ENCODE peak calls at places on chromosomes 16 and 17, in six cellular contexts. One of them, this sample, is unnamed.
A peak's percentile ranks its signal among the peaks of the same experiment; 100 is the strongest.

GRCh38 chr17:32483451-32484019 is 3.3 kb upstream of the CDK5R1 start:
- DNase-seq in ovary: peak; percentile 92
- DNase-seq in mesendoderm: peak; percentile 97
- DNase-seq in body of pancreas: peak; percentile 50
- DNase-seq in fibroblast of lung: peak; percentile 77
- DNase-seq in mesenchymal stem cell: peak; percentile 74
- DNase-seq in this sample: peak; percentile 76

GRCh38 chr16:82368041-82368440 is 198.0 kb upstream of the MPHOSPH6 start:
- DNase-seq in ovary: no peak
- DNase-seq in mesendoderm: peak; percentile 70
- DNase-seq in body of pancreas: peak; percentile 20
- DNase-seq in fibroblast of lung: peak; percentile 9
- DNase-seq in mesenchymal stem cell: peak; percentile 18
- DNase-seq in this sample: peak; percentile 44

GRCh38 chr16:12358898-12359297 is 382.4 kb downstream of the SNX29 start:
- DNase-seq in ovary: no peak
- DNase-seq in mesendoderm: no peak
- DNase-seq in body of pancreas: no peak
- DNase-seq in fibroblast of lung: no peak
- DNase-seq in mesenchymal stem cell: no peak
- DNase-seq in this sample: no peak

GRCh38 chr16:13109171-13109570 is 207.8 kb downstream of the SHISA9 start:
- DNase-seq in ovary: no peak
- DNase-seq in mesendoderm: no peak
- DNase-seq in body of pancreas: no peak
- DNase-seq in fibroblast of lung: no peak
- DNase-seq in mesenchymal stem cell: no peak
- DNase-seq in this sample: no peak

GRCh38 chr17:19857640-19858039 is 10.1 kb downstream of the ULK2 start:
- DNase-seq in ovary: no peak
- DNase-seq in mesendoderm: no peak
- DNase-seq in body of pancreas: no peak
- DNase-seq in fibroblast of lung: no peak
- DNase-seq in mesenchymal stem cell: no peak
- DNase-seq in this sample: no peak

GRCh38 chr17:60747069-60747808 is 69.6 kb downstream of the BCAS3 start:
- DNase-seq in ovary: no peak
- DNase-seq in mesendoderm: no peak
- DNase-seq in body of pancreas: no peak
- DNase-seq in fibroblast of lung: no peak
- DNase-seq in mesenchymal stem cell: no peak
- DNase-seq in this sample: no peak

GRCh38 chr16:55832425-55832787 is 490 bp downstream of the CES1 start:
- DNase-seq in ovary: no peak
- DNase-seq in mesendoderm: no peak
- DNase-seq in body of pancreas: no peak
- DNase-seq in fibroblast of lung: no peak
- DNase-seq in mesenchymal stem cell: no peak
- DNase-seq in this sample: no peak

GRCh38 chr17:57875109-57876022 is 25.5 kb upstream of the MRPS23 start:
- DNase-seq in ovary: peak; percentile 77
- DNase-seq in mesendoderm: peak; percentile 98
- DNase-seq in body of pancreas: peak; percentile 65
- DNase-seq in fibroblast of lung: peak; percentile 98
- DNase-seq in mesenchymal stem cell: peak; percentile 99
- DNase-seq in this sample: peak; percentile 99

GRCh38 chr16:86922311-86922710 is 344.0 kb downstream of the FOXL1 start:
- DNase-seq in ovary: no peak
- DNase-seq in mesendoderm: no peak
- DNase-seq in body of pancreas: no peak
- DNase-seq in fibroblast of lung: no peak
- DNase-seq in mesenchymal stem cell: no peak
- DNase-seq in this sample: no peak

GRCh38 chr16:87464691-87465300 is 28.0 kb downstream of the ZCCHC14 start:
- DNase-seq in ovary: peak; percentile 80
- DNase-seq in mesendoderm: no peak
- DNase-seq in body of pancreas: peak; percentile 56
- DNase-seq in fibroblast of lung: peak; percentile 98
- DNase-seq in mesenchymal stem cell: peak; percentile 100
- DNase-seq in this sample: peak; percentile 94

GRCh38 chr17:81534157-81535006 is 6.2 kb downstream of the FSCN2 start:
- DNase-seq in ovary: no peak
- DNase-seq in mesendoderm: no peak
- DNase-seq in body of pancreas: no peak
- DNase-seq in fibroblast of lung: no peak
- DNase-seq in mesenchymal stem cell: no peak
- DNase-seq in this sample: no peak

GRCh38 chr16:56914896-56915295 is 17.0 kb upstream of the HERPUD1 start:
- DNase-seq in ovary: no peak
- DNase-seq in mesendoderm: no peak
- DNase-seq in body of pancreas: no peak
- DNase-seq in fibroblast of lung: no peak
- DNase-seq in mesenchymal stem cell: no peak
- DNase-seq in this sample: no peak

GRCh38 chr17:50708050-50709000 is 611 bp upstream of the ANKRD40 start:
- DNase-seq in ovary: no peak
- DNase-seq in mesendoderm: no peak
- DNase-seq in body of pancreas: no peak
- DNase-seq in fibroblast of lung: peak; percentile 47
- DNase-seq in mesenchymal stem cell: peak; percentile 43
- DNase-seq in this sample: no peak

GRCh38 chr16:65106792-65107191 is 15.1 kb downstream of the CDH11 start:
- DNase-seq in ovary: no peak
- DNase-seq in mesendoderm: no peak
- DNase-seq in body of pancreas: no peak
- DNase-seq in fibroblast of lung: peak; percentile 21
- DNase-seq in mesenchymal stem cell: no peak
- DNase-seq in this sample: no peak

GRCh38 chr17:205817-206216 is 24.4 kb upstream of the DOC2B start:
- DNase-seq in ovary: peak; percentile 12
- DNase-seq in mesendoderm: no peak
- DNase-seq in body of pancreas: no peak
- DNase-seq in fibroblast of lung: no peak
- DNase-seq in mesenchymal stem cell: no peak
- DNase-seq in this sample: no peak

GRCh38 chr17:29619251-29619650 is 3.5 kb downstream of the CORO6 start:
- DNase-seq in ovary: no peak
- DNase-seq in mesendoderm: peak; percentile 73
- DNase-seq in body of pancreas: no peak
- DNase-seq in fibroblast of lung: peak; percentile 59
- DNase-seq in mesenchymal stem cell: peak; percentile 55
- DNase-seq in this sample: peak; percentile 92

GRCh38 chr16:66598111-66598510 is 6.4 kb upstream of the CMTM3 start:
- DNase-seq in ovary: no peak
- DNase-seq in mesendoderm: no peak
- DNase-seq in body of pancreas: no peak
- DNase-seq in fibroblast of lung: no peak
- DNase-seq in mesenchymal stem cell: no peak
- DNase-seq in this sample: no peak

GRCh38 chr16:69397821-69398521 is 12.2 kb upstream of the TERF2 start:
- DNase-seq in ovary: peak; percentile 72
- DNase-seq in mesendoderm: peak; percentile 92
- DNase-seq in body of pancreas: peak; percentile 56
- DNase-seq in fibroblast of lung: peak; percentile 82
- DNase-seq in mesenchymal stem cell: peak; percentile 92
- DNase-seq in this sample: peak; percentile 73

GRCh38 chr17:83126275-83126930 is 47.0 kb downstream of the METRNL start:
- DNase-seq in ovary: no peak
- DNase-seq in mesendoderm: no peak
- DNase-seq in body of pancreas: no peak
- DNase-seq in fibroblast of lung: no peak
- DNase-seq in mesenchymal stem cell: no peak
- DNase-seq in this sample: no peak

GRCh38 chr16:84004442-84004841 is 36.4 kb downstream of the NECAB2 start:
- DNase-seq in ovary: no peak
- DNase-seq in mesendoderm: no peak
- DNase-seq in body of pancreas: no peak
- DNase-seq in fibroblast of lung: no peak
- DNase-seq in mesenchymal stem cell: no peak
- DNase-seq in this sample: no peak

DNA sequence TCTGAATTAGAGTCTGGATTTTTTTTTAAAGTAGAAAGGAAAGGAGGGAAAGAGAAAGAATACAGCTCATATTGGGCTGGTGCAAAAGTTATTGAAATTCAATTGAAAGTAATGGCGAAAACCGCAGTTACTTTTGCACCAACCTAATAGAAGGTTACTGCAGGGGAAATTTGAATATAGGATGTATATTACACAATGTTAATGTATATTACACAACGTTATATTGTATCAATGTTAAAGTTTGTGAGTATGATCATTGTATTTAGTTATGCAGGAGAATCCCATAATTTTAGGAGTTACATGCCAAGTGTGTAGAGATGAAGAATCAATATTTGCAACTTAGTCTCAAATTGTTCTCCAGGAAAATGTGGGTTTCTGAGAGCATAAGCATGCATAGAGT is 2.5 kb upstream of the CSNK2A2 start:
- DNase-seq in ovary: no peak
- DNase-seq in mesendoderm: no peak
- DNase-seq in body of pancreas: no peak
- DNase-seq in fibroblast of lung: no peak
- DNase-seq in mesenchymal stem cell: no peak
- DNase-seq in this sample: no peak
- H3K27ac ChIP-seq in ovary: no peak overlapping the region
- H3K27ac ChIP-seq in mesendoderm: no peak overlapping the region
- H3K27ac ChIP-seq in body of pancreas: no peak overlapping the region
- H3K27ac ChIP-seq in fibroblast of lung: no peak overlapping the region
- H3K27ac ChIP-seq in mesenchymal stem cell: no peak overlapping the region
- H3K27ac ChIP-seq in this sample: no peak overlapping the region

DNA sequence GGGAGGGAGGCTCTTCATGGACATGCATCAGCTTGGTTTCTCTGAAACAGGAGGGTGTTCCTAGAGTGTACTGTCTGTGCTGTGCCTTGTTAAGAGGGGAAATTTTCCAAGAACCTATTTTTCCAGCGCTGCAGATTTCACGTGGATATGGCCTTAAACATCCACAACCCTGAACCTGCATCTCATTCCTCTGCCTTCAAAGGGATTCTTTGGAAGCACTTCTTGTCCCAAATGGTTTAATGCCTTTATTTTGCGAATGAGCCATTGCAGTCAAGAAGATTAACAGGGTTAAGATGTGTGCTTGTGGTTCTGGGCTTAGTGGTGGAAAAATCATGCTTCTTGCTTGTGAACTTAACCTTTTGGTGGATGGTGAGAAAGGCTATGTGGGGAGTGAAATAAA is 161.2 kb downstream of the XYLT1 start:
- DNase-seq in ovary: no peak
- DNase-seq in mesendoderm: no peak
- DNase-seq in body of pancreas: no peak
- DNase-seq in fibroblast of lung: no peak
- DNase-seq in mesenchymal stem cell: no peak
- DNase-seq in this sample: no peak
- H3K36me3 ChIP-seq in ovary: no peaks in the 10 kb centered on the region
- H3K36me3 ChIP-seq in mesendoderm: no peaks in the 10 kb centered on the region
- H3K36me3 ChIP-seq in body of pancreas: no peaks in the 10 kb centered on the region
- H3K36me3 ChIP-seq in fibroblast of lung: no peaks in the 10 kb centered on the region
- H3K36me3 ChIP-seq in mesenchymal stem cell: peaks cover 3% of the 10 kb centered on the region
- H3K36me3 ChIP-seq in this sample: no peaks in the 10 kb centered on the region

DNA sequence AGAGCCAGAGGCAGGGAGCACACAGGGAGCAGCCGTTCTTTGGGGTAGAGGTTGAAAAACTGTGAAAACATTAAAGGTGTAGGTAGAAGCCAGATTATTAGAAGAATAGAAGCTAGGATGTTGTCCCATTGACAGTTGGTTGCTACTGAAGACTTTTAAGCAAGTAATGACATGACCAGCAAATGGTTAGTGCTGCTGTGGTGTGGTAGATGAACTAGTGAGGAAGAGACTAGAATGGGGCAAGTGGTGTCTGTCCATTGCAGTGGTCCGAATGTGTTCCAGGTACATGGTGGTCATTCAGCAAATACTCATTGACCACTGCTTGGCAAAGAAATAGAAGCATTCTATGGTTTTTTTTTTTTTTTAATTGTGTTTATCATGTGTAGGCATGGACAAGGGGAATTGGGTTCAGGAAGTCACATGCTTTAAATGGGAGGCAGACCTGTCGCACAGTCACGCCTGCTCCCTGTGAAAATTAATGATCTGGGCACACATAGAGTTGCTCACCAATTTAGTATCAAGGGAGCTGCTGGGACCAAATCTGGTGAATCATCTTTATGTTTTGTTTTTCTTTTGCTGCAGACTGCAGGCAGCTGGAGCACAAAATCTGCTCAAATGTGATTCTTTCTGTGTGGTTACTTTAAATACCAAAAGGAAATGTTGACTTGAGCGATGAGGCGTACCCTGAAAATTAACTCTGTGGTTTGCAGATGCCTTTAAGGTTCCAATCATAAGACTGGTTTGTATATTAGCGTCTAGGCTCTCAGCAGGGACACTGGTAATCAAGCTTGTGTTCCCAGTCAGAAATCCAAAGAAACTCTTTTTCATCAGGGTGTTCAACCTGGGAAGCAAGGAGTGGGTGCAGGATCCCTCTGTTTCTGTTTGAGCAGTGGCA is 30.7 kb downstream of the YPEL2 start:
- DNase-seq in ovary: no peak
- DNase-seq in mesendoderm: no peak
- DNase-seq in body of pancreas: no peak
- DNase-seq in fibroblast of lung: peak; percentile 90
- DNase-seq in mesenchymal stem cell: peak; percentile 91
- DNase-seq in this sample: no peak
- H3K27ac ChIP-seq in ovary: no peak overlapping the region
- H3K27ac ChIP-seq in mesendoderm: no peak overlapping the region
- H3K27ac ChIP-seq in body of pancreas: peak overlapping the region; percentile 48
- H3K27ac ChIP-seq in fibroblast of lung: no peak overlapping the region
- H3K27ac ChIP-seq in mesenchymal stem cell: peak overlapping the region; percentile 82
- H3K27ac ChIP-seq in this sample: peak overlapping the region; percentile 42

GRCh38 chr16:29988346-29989075 is 6.9 kb downstream of the HIRIP3 start:
- DNase-seq in ovary: no peak
- DNase-seq in mesendoderm: no peak
- DNase-seq in body of pancreas: no peak
- DNase-seq in fibroblast of lung: no peak
- DNase-seq in mesenchymal stem cell: no peak
- DNase-seq in this sample: no peak

GRCh38 chr16:29991571-29991904 is 3.9 kb downstream of the HIRIP3 start:
- DNase-seq in ovary: no peak
- DNase-seq in mesendoderm: no peak
- DNase-seq in body of pancreas: no peak
- DNase-seq in fibroblast of lung: no peak
- DNase-seq in mesenchymal stem cell: no peak
- DNase-seq in this sample: no peak

GRCh38 chr16:29990883-29991570 is 4.4 kb downstream of the HIRIP3 start:
- DNase-seq in ovary: no peak
- DNase-seq in mesendoderm: no peak
- DNase-seq in body of pancreas: no peak
- DNase-seq in fibroblast of lung: no peak
- DNase-seq in mesenchymal stem cell: no peak
- DNase-seq in this sample: no peak

GRCh38 chr16:29989111-29989858 is 6.1 kb downstream of the HIRIP3 start:
- DNase-seq in ovary: no peak
- DNase-seq in mesendoderm: no peak
- DNase-seq in body of pancreas: no peak
- DNase-seq in fibroblast of lung: no peak
- DNase-seq in mesenchymal stem cell: no peak
- DNase-seq in this sample: no peak

DNA sequence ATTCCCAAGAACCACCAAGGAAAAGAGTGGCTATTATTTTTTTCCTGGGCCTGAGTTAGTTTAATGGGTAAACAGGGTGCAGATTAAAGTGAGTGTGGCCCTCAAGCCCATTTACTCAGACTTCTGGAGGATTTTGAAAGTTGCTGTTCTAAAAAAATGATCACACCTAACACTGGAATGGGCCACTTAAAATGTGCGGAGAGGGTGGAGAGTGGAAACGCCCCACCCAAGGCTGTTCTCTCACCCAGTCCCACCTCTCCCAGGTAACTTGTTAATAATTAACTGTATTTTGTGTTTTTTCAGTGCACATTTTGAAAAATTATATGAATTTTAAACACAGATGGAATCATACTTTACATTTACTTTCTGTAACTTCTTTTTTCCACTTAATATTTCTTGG is 5.4 kb downstream of the HIRIP3 start:
- DNase-seq in ovary: no peak
- DNase-seq in mesendoderm: no peak
- DNase-seq in body of pancreas: no peak
- DNase-seq in fibroblast of lung: no peak
- DNase-seq in mesenchymal stem cell: no peak
- DNase-seq in this sample: no peak
- H3K36me3 ChIP-seq in ovary: no peaks in the 10 kb centered on the region
- H3K36me3 ChIP-seq in mesendoderm: peaks cover 12% of the 10 kb centered on the region
- H3K36me3 ChIP-seq in body of pancreas: peaks cover 22% of the 10 kb centered on the region
- H3K36me3 ChIP-seq in fibroblast of lung: peaks cover 36% of the 10 kb centered on the region
- H3K36me3 ChIP-seq in mesenchymal stem cell: peaks cover 89% of the 10 kb centered on the region
- H3K36me3 ChIP-seq in this sample: peaks cover 38% of the 10 kb centered on the region

This sample was measured in cardiac muscle cell.